ENCODE peak calls at places on chromosomes 16 and 17, in nine cellular contexts. Y is heart left ventricle; G is GM12865; N is CD8-positive, alpha-beta T cell; C is tibial nerve; J is lung; L is bronchial epithelial cell; W is cardiac fibroblast; I is upper lobe of right lung. Q is an unnamed sample.

GRCh38 chr16:21150375-21151001 is at the start of gene DNAH3:
- DNase-seq in Y (no peak), G (no peak), N (no peak), C (no peak), J (no peak), L (peak), W (no peak), I (peak), Q (no peak)

GRCh38 chr17:59001158-59001814 is 105.4 kb downstream of the TRIM37 start:
- DNase-seq in Y (peak), G (peak), N (peak), C (no peak), J (peak), L (peak), W (peak), I (no peak), Q (peak)

GRCh38 chr16:727291-727977 is 528 bp downstream of the HAGHL start:
- DNase-seq in Y (no peak), G (peak), N (peak), C (no peak), J (no peak), L (no peak), W (no peak), I (no peak), Q (no peak)

GRCh38 chr16:3073448-3073847 is 8.0 kb downstream of the IL32 start:
- DNase-seq in Y (peak), G (no peak), N (peak), C (no peak), J (no peak), L (no peak), W (no peak), I (no peak), Q (no peak)

GRCh38 chr17:58289869-58290268 is 9.1 kb upstream of the MPO start:
- DNase-seq in Y (no peak), G (no peak), N (no peak), C (no peak), J (no peak), L (peak), W (no peak), I (no peak), Q (no peak)

GRCh38 chr17:185445-186138 is 4.1 kb upstream of the DOC2B start:
- DNase-seq in Y (peak), G (peak), N (no peak), C (no peak), J (no peak), L (peak), W (no peak), I (no peak), Q (no peak)

GRCh38 chr16:5633845-5634440 is 536.3 kb upstream of the EEF2KMT start:
- DNase-seq in Y (no peak), G (peak), N (no peak), C (no peak), J (no peak), L (peak), W (peak), I (no peak), Q (no peak)

GRCh38 chr17:7191571-7192270 is 12.6 kb upstream of the ASGR1 start:
- DNase-seq in Y (no peak), G (peak), N (peak), C (no peak), J (no peak), L (peak), W (peak), I (no peak), Q (no peak)

GRCh38 chr16:30785126-30786106 is 1.6 kb downstream of the ZNF629 start:
- DNase-seq in Y (no peak), G (no peak), N (no peak), C (no peak), J (no peak), L (no peak), W (no peak), I (no peak), Q (no peak)

GRCh38 chr16:3950343-3951193 is 70.1 kb upstream of the CREBBP start:
- DNase-seq in Y (peak), G (no peak), N (no peak), C (peak), J (peak), L (peak), W (peak), I (peak), Q (peak)

GRCh38 chr17:47733047-47733413 is at the start of gene TBX21:
- DNase-seq in Y (peak), G (peak), N (peak), C (peak), J (peak), L (no peak), W (peak), I (peak), Q (no peak)

GRCh38 chr16:1117169-1117900 is 21.3 kb upstream of the C1QTNF8 start:
- DNase-seq in Y (no peak), G (no peak), N (no peak), C (no peak), J (no peak), L (no peak), W (no peak), I (no peak), Q (no peak)

GRCh38 chr16:10318798-10319500 is 66.9 kb upstream of the ATF7IP2 start:
- DNase-seq in Y (no peak), G (no peak), N (no peak), C (no peak), J (no peak), L (no peak), W (no peak), I (no peak), Q (no peak)

GRCh38 chr16:10577305-10578202 is 2.8 kb downstream of the EMP2 start:
- DNase-seq in Y (peak), G (no peak), N (no peak), C (no peak), J (no peak), L (no peak), W (no peak), I (peak), Q (peak)

GRCh38 chr16:84732674-84733352 is 33.0 kb downstream of the USP10 start:
- DNase-seq in Y (no peak), G (peak), N (no peak), C (no peak), J (no peak), L (peak), W (no peak), I (no peak), Q (no peak)

GRCh38 chr17:978110-979093 is 1.2 kb downstream of the NXN start:
- DNase-seq in Y (peak), G (no peak), N (no peak), C (no peak), J (no peak), L (peak), W (no peak), I (peak), Q (no peak)

GRCh38 chr17:37848690-37849616 is 75.3 kb upstream of the TBC1D3K start:
- DNase-seq in Y (no peak), G (peak), N (no peak), C (no peak), J (no peak), L (peak), W (peak), I (no peak), Q (no peak)

GRCh38 chr17:36885761-36886365 is 51.4 kb upstream of the LHX1 start:
- DNase-seq in Y (no peak), G (no peak), N (no peak), C (no peak), J (no peak), L (no peak), W (no peak), I (no peak), Q (no peak)

GRCh38 chr16:85129846-85130706 is 17.8 kb upstream of the CIBAR2 start:
- DNase-seq in Y (no peak), G (no peak), N (peak), C (no peak), J (no peak), L (no peak), W (peak), I (no peak), Q (peak)

GRCh38 chr17:2374549-2375285 is 26.1 kb downstream of the MNT start:
- DNase-seq in Y (no peak), G (no peak), N (no peak), C (no peak), J (no peak), L (no peak), W (no peak), I (no peak), Q (no peak)

GRCh38 chr17:3914319-3914685 is 2.0 kb downstream of the P2RX1 start:
- DNase-seq in Y (no peak), G (peak), N (no peak), C (no peak), J (no peak), L (no peak), W (no peak), I (no peak), Q (no peak)

GRCh38 chr16:11612110-11612981 is 25.6 kb upstream of the LITAF start:
- DNase-seq in Y (peak), G (peak), N (no peak), C (no peak), J (peak), L (peak), W (no peak), I (peak), Q (no peak)

GRCh38 chr17:66466421-66466820 is 164.0 kb downstream of the PRKCA start:
- DNase-seq in Y (no peak), G (no peak), N (no peak), C (no peak), J (no peak), L (no peak), W (no peak), I (no peak), Q (no peak)

GRCh38 chr17:74527081-74527480 is 4.2 kb downstream of the CD300LB start:
- DNase-seq in Y (no peak), G (no peak), N (no peak), C (no peak), J (no peak), L (no peak), W (no peak), I (no peak), Q (no peak)

GRCh38 chr17:39861235-39861634 is 2.9 kb downstream of the IKZF3 start:
- DNase-seq in Y (no peak), G (peak), N (no peak), C (no peak), J (no peak), L (no peak), W (no peak), I (no peak), Q (no peak)

GRCh38 chr16:6446370-6446769 is 886.3 kb upstream of the RBFOX1 start:
- DNase-seq in Y (no peak), G (no peak), N (no peak), C (no peak), J (no peak), L (no peak), W (no peak), I (no peak), Q (no peak)

GRCh38 chr16:4972938-4973587 is 14.9 kb downstream of the SEC14L5 start:
- DNase-seq in Y (no peak), G (peak), N (no peak), C (no peak), J (no peak), L (no peak), W (no peak), I (no peak), Q (no peak)

GRCh38 chr17:8072727-8073461 is 14.6 kb downstream of the ALOX12B start:
- DNase-seq in Y (no peak), G (no peak), N (no peak), C (no peak), J (no peak), L (no peak), W (no peak), I (no peak), Q (no peak)

GRCh38 chr16:82091225-82091624 is 56.2 kb downstream of the HSD17B2 start:
- DNase-seq in Y (no peak), G (no peak), N (no peak), C (no peak), J (no peak), L (peak), W (peak), I (no peak), Q (peak)

GRCh38 chr16:2008631-2009301 is 855 bp downstream of the ZNF598 start:
- DNase-seq in Y (peak), G (peak), N (peak), C (no peak), J (no peak), L (no peak), W (peak), I (no peak), Q (peak)

GRCh38 chr16:8741636-8742427 is 55.6 kb downstream of the TMEM186 start:
- DNase-seq in Y (no peak), G (no peak), N (no peak), C (no peak), J (no peak), L (no peak), W (no peak), I (no peak), Q (no peak)

GRCh38 chr17:2054262-2054739 is 602 bp upstream of the HIC1 start:
- DNase-seq in Y (peak), G (no peak), N (peak), C (no peak), J (no peak), L (peak), W (peak), I (no peak), Q (peak)

GRCh38 chr16:17258848-17259713 is 211.7 kb downstream of the XYLT1 start:
- DNase-seq in Y (no peak), G (peak), N (no peak), C (no peak), J (peak), L (no peak), W (no peak), I (no peak), Q (no peak)

GRCh38 chr16:15055141-15056053 is 477 bp downstream of the NTAN1 start:
- DNase-seq in Y (peak), G (peak), N (peak), C (no peak), J (peak), L (no peak), W (peak), I (no peak), Q (peak)

GRCh38 chr16:397736-398332 is 835 bp downstream of the NME4 start:
- DNase-seq in Y (peak), G (no peak), N (peak), C (peak), J (no peak), L (peak), W (peak), I (peak), Q (peak)

GRCh38 chr17:60926466-60927183 is 249.0 kb downstream of the BCAS3 start:
- DNase-seq in Y (no peak), G (no peak), N (no peak), C (no peak), J (no peak), L (peak), W (peak), I (no peak), Q (peak)

GRCh38 chr16:73365010-73365409 is 317.1 kb upstream of the ZFHX3 start:
- DNase-seq in Y (peak), G (no peak), N (no peak), C (no peak), J (no peak), L (no peak), W (no peak), I (no peak), Q (peak)

DNA sequence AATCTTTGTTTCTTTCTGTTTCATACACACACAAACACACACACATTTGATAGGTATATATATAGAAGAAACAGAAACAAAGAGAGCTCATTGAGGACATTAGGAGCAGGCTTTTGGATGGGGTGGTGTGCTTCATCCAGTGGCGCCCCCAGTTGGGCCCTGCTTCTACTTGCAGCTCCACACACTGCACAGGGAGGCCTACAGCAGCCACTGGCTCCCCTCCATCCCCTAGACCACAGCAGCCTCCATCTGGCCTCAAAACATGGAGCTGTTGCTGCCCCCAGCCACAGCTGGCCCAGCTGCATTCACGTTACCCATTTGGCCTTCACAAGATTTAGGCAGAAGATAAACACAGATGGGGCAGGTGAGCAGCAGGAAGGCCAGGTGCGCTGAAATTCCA is 33.1 kb upstream of the NF1 start:
- DNase-seq in Y (no peak), G (peak), N (no peak), C (no peak), J (no peak), L (no peak), W (no peak), I (no peak), Q (no peak)
- TF ChIP-seq CTCF in Y (no peak), G (no peak), N (no peak), C (no peak), J (no peak), L (peak), W (peak), I (no peak), Q (no peak)

GRCh38 chr17:9132944-9133610 is 111.8 kb downstream of the NTN1 start:
- DNase-seq in Y (no peak), G (no peak), N (no peak), C (no peak), J (no peak), L (no peak), W (no peak), I (no peak), Q (no peak)
- H3K4me3 ChIP-seq in Y (no peak), G (no peak), N (no peak), C (no peak), J (no peak), L (no peak), W (no peak), I (no peak), Q (no peak)

GRCh38 chr17:72408641-72409040 is 287.8 kb downstream of the SOX9 start:
- DNase-seq in Y (no peak), G (no peak), N (no peak), C (no peak), J (no peak), L (no peak), W (no peak), I (no peak), Q (no peak)
- TF ChIP-seq CTCF in Y (no peak), G (no peak), N (no peak), C (no peak), J (no peak), L (no peak), W (no peak), I (no peak), Q (no peak)

DNA sequence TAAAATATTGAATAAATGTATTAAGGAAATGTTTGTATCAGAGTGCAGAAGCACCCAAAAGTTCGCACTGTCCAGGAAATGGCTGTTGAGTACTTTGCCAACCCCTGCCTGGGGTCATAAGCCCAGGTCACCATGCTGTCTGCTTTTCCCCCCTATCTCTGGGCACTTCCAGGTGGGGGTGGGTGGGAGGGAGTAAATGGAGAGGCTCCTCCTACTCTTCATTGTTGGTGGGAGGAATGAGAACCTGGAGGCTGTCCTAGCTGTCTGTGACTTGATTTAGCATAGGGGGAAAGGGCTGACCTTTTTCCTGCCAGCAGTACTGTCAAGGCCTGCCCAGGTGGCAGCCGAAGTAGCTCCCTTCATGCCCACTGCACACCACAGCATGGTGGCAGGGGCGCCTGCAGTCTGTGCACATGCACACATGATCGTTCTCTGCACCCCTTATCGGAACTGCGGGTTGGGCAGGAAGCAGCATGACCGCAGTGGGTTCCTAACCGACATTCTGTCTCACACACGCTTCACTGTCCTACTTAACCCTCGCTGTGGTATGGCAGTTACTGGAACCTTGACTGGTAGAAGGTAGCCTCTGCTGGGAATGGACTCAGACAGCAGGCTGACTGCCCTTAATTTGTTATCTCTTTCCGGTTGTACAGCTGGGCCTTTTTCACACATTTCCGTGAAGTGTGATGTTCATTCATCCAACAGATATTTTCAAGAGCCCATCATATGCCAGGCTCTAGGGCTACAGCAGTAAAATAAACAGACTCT is 41.5 kb downstream of the LDHD start:
- DNase-seq in Y (no peak), G (peak), N (peak), C (no peak), J (peak), L (no peak), W (no peak), I (no peak), Q (no peak)
- H3K4me3 ChIP-seq in Y (no peak), G (peak), N (no peak), C (no peak), J (no peak), L (no peak), W (no peak), I (no peak), Q (no peak)

GRCh38 chr17:80477647-80478478 is 1.5 kb upstream of the NPTX1 start:
- DNase-seq in Y (no peak), G (no peak), N (no peak), C (no peak), J (no peak), L (no peak), W (peak), I (no peak), Q (peak)
- TF ChIP-seq CTCF in Y (peak), G (no peak), N (no peak), C (peak), J (peak), L (peak), W (peak), I (peak), Q (peak)

GRCh38 chr16:58678716-58679115 is 5.9 kb downstream of the SLC38A7 start:
- DNase-seq in Y (peak), G (peak), N (no peak), C (no peak), J (no peak), L (peak), W (peak), I (no peak), Q (peak)

GRCh38 chr16:58684354-58685083 is at the start of gene SLC38A7:
- DNase-seq in Y (peak), G (peak), N (peak), C (peak), J (peak), L (peak), W (peak), I (peak), Q (peak)

GRCh38 chr16:58679763-58680162 is 4.8 kb downstream of the SLC38A7 start:
- DNase-seq in Y (no peak), G (no peak), N (no peak), C (no peak), J (no peak), L (no peak), W (no peak), I (no peak), Q (no peak)

GRCh38 chr16:58685084-58685449 is 497 bp upstream of the SLC38A7 start:
- DNase-seq in Y (no peak), G (no peak), N (no peak), C (no peak), J (no peak), L (no peak), W (no peak), I (no peak), Q (no peak)

DNA sequence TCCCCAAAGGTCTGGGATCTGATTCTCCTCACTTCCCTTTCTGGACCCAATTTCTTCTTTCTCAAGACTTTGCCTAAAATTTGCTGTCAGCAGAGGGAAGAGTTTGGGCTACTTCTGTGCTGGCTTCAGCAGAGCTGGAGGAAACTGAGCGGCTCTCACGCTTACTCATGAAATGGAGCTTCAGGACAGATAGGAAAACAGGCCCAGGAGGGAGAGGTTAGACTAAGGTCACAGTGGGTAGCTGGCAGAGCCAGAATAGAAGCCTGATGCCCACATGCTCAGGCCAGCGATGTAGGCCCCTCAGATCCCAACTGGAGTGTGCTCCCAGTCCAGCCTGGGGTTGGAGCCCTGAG is 593 bp downstream of the SLC38A7 start:
- DNase-seq in Y (no peak), G (no peak), N (no peak), C (no peak), J (no peak), L (peak), W (peak), I (no peak), Q (peak)
- H3K4me3 ChIP-seq in Y (peak), G (peak), N (peak), C (peak), J (peak), L (peak), W (peak), I (peak), Q (peak)

GRCh38 chr16:27407158-27407557 is 5.2 kb downstream of the IL21R start:
- DNase-seq in Y (no peak), G (peak), N (no peak), C (no peak), J (no peak), L (no peak), W (no peak), I (no peak), Q (no peak)
- TF ChIP-seq CTCF in Y (no peak), G (no peak), N (no peak), C (no peak), J (no peak), L (no peak), W (no peak), I (no peak), Q (no peak)